ENCODE peak calls at places on chromosomes 1 and 21, in nine cellular contexts. Z, Q, A, E, V, H, T, L and K are unnamed samples.
A peak's percentile ranks its signal among the peaks of the same experiment; 100 is the strongest.

GRCh38 chr1:16719571-16720402 is 20.5 kb upstream of the RNU1-4 start:
- DNase-seq in Z (no peak), Q (no peak), A (no peak), E (no peak), V (no peak), H (no peak), T (no peak), L (peak; percentile 53), K (no peak)

GRCh38 chr1:84780000-84780716 is 89.9 kb upstream of the SSX2IP start:
- DNase-seq in Z (peak; percentile 5), Q (no peak), A (peak; percentile 63), E (no peak), V (peak; percentile 82), H (no peak), T (peak; percentile 48), L (peak; percentile 58), K (no peak)

GRCh38 chr1:10507111-10507879 is 32.5 kb downstream of the PEX14 start:
- DNase-seq in Z (peak; percentile 83), Q (peak; percentile 39), A (peak; percentile 66), E (peak; percentile 77), V (peak; percentile 85), H (peak; percentile 67), T (peak; percentile 93), L (peak; percentile 88), K (no peak)

GRCh38 chr1:64019818-64020217 is 183.6 kb upstream of the UBE2U start:
- DNase-seq in Z (peak; percentile 69), Q (no peak), A (peak; percentile 60), E (peak; percentile 58), V (no peak), H (no peak), T (peak; percentile 73), L (peak; percentile 58), K (no peak)

GRCh38 chr1:10430216-10431064 is at the start of gene CENPS:
- DNase-seq in Z (peak; percentile 83), Q (peak; percentile 92), A (peak; percentile 90), E (peak; percentile 87), V (peak; percentile 84), H (peak; percentile 82), T (peak; percentile 87), L (peak; percentile 90), K (peak; percentile 77)

GRCh38 chr21:35303085-35303484 is 254.0 kb upstream of the RUNX1 start:
- DNase-seq in Z (peak; percentile 93), Q (no peak), A (peak; percentile 90), E (peak; percentile 93), V (peak; percentile 94), H (no peak), T (peak; percentile 94), L (no peak), K (peak; percentile 66)

GRCh38 chr1:10155087-10155712 is 55.2 kb upstream of the KIF1B start:
- DNase-seq in Z (peak; percentile 32), Q (no peak), A (peak; percentile 43), E (no peak), V (no peak), H (no peak), T (no peak), L (no peak), K (no peak)

GRCh38 chr1:226609836-226610455 is 61.4 kb downstream of the STUM start:
- DNase-seq in Z (no peak), Q (no peak), A (peak; percentile 59), E (no peak), V (no peak), H (no peak), T (peak; percentile 81), L (no peak), K (no peak)

GRCh38 chr1:55938861-55939260 is 640.5 kb downstream of the PLPP3 start:
- DNase-seq in Z (no peak), Q (no peak), A (no peak), E (no peak), V (no peak), H (no peak), T (no peak), L (no peak), K (no peak)

GRCh38 chr1:55947446-55947845 is 631.9 kb downstream of the PLPP3 start:
- DNase-seq in Z (no peak), Q (no peak), A (no peak), E (no peak), V (no peak), H (no peak), T (no peak), L (no peak), K (no peak)

GRCh38 chr1:55938376-55938850 is 641.0 kb downstream of the PLPP3 start:
- DNase-seq in Z (no peak), Q (no peak), A (no peak), E (no peak), V (no peak), H (no peak), T (no peak), L (no peak), K (no peak)

GRCh38 chr1:55943721-55944435 is 635.5 kb downstream of the PLPP3 start:
- DNase-seq in Z (no peak), Q (no peak), A (no peak), E (no peak), V (no peak), H (no peak), T (no peak), L (no peak), K (no peak)

DNA sequence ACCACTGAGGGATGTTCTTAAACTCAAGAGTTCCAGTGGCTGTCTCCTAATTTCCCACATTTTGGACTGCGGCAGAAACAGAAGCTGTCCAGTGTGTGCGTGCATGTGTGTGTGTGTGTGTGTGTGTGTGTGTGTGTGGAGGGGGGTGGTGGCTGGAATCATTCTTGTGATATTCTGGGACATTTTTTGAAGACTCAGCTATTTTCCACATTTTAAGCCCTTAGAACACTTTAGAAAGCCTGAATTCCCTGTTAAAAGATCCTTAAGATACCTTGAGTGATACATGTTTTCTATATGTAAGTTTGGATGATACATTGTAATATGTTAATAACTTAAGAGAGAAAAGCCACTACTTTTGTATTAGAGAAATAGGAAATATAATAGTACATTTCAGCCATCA is 636.4 kb downstream of the PLPP3 start:
- DNase-seq in Z (no peak), Q (no peak), A (no peak), E (no peak), V (no peak), H (no peak), T (no peak), L (no peak), K (no peak)
- TF ChIP-seq CTCF in Z (no peak), Q (no peak), A (no peak), E (no peak), V (no peak), H (no peak), T (no peak), L (no peak), K (no peak)

GRCh38 chr1:243882276-243882675 is 32.2 kb upstream of the AKT3 start:
- DNase-seq in Z (peak; percentile 71), Q (no peak), A (peak; percentile 50), E (peak; percentile 64), V (peak; percentile 22), H (no peak), T (peak; percentile 71), L (no peak), K (no peak)

GRCh38 chr1:243885806-243886205 is 35.8 kb upstream of the AKT3 start:
- DNase-seq in Z (no peak), Q (no peak), A (no peak), E (no peak), V (no peak), H (no peak), T (no peak), L (no peak), K (no peak)

GRCh38 chr1:243883551-243883950 is 33.5 kb upstream of the AKT3 start:
- DNase-seq in Z (peak; percentile 62), Q (no peak), A (peak; percentile 53), E (peak; percentile 88), V (no peak), H (no peak), T (peak; percentile 85), L (no peak), K (peak; percentile 96)

GRCh38 chr1:243890576-243890975 is 40.5 kb upstream of the AKT3 start:
- DNase-seq in Z (peak; percentile 72), Q (no peak), A (peak; percentile 86), E (peak; percentile 58), V (peak; percentile 3), H (no peak), T (peak; percentile 62), L (no peak), K (no peak)

DNA sequence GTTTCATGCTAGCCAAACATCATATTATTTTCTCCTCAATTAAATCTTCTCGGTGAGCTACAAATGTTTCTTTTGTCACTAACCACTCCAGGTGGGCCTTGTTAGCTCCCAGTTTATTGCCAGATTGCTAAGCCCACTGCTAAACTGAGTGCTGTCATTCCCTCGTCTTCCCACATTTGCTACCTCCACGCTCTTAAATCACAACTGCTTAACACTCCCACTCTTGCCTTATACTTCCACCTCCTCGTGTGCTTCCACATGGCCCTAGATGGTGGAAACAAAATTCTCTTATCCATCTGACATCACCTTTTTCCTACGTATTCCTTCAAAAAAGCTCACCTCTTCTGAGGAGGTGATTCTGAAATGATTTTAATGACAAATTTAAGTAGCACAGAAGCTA is 34.6 kb upstream of the AKT3 start:
- DNase-seq in Z (no peak), Q (no peak), A (no peak), E (no peak), V (no peak), H (no peak), T (no peak), L (no peak), K (no peak)
- H3K4me3 ChIP-seq in Z (no peak overlapping the region), Q (no peak overlapping the region), A (no peak overlapping the region), E (no peak overlapping the region), V (no peak overlapping the region), H (no peak overlapping the region), T (no peak overlapping the region), L (no peak overlapping the region), K (no peak overlapping the region)

GRCh38 chr1:109981128-109981379 is 3.5 kb upstream of the AHCYL1 start:
- DNase-seq in Z (no peak), Q (no peak), A (no peak), E (no peak), V (no peak), H (no peak), T (no peak), L (no peak), K (no peak)

GRCh38 chr1:109978761-109979488 is 5.6 kb upstream of the AHCYL1 start:
- DNase-seq in Z (peak; percentile 32), Q (no peak), A (no peak), E (no peak), V (no peak), H (no peak), T (peak; percentile 15), L (peak; percentile 56), K (no peak)

GRCh38 chr1:109977657-109978378 is 6.7 kb upstream of the AHCYL1 start:
- DNase-seq in Z (no peak), Q (no peak), A (no peak), E (no peak), V (no peak), H (no peak), T (no peak), L (no peak), K (no peak)

GRCh38 chr1:109979489-109980091 is 5.0 kb upstream of the AHCYL1 start:
- DNase-seq in Z (peak; percentile 71), Q (no peak), A (peak; percentile 88), E (peak; percentile 20), V (peak; percentile 67), H (no peak), T (peak; percentile 74), L (peak; percentile 58), K (no peak)

GRCh38 chr1:109980324-109981127 is 4.0 kb upstream of the AHCYL1 start:
- DNase-seq in Z (no peak), Q (no peak), A (no peak), E (no peak), V (peak; percentile 56), H (no peak), T (no peak), L (no peak), K (no peak)
- TF ChIP-seq CTCF in Z (peak; percentile 42), Q (no peak), A (peak; percentile 53), E (peak; percentile 65), V (peak; percentile 63), H (peak; percentile 39), T (peak; percentile 54), L (peak; percentile 44), K (peak; percentile 59)

DNA sequence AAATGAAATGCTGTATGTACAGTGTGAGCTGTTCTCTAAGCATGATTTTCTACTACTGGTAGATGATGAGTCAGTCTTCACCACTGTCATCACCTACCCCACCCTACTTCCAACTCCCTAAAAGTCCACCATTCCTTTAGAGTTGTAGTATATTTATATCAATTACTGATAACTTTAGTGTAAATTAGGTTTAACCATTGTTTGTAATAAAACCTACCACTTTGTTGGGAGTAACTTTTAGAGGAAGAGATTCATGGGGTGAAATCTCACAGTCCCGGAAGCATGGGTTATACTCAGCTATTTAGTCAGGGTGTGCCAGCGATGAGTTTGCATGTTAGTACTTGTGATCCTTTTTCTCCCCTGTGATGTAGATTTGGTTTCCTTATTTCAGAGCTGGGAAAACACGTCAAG is 17.1 kb downstream of the MORC3 start:
- DNase-seq in Z (peak; percentile 78), Q (no peak), A (peak; percentile 52), E (peak; percentile 43), V (peak; percentile 93), H (no peak), T (peak; percentile 81), L (no peak), K (no peak)
- H3K4me3 ChIP-seq in Z (no peak overlapping the region), Q (no peak overlapping the region), A (no peak overlapping the region), E (no peak overlapping the region), V (no peak overlapping the region), H (no peak overlapping the region), T (no peak overlapping the region), L (no peak overlapping the region), K (no peak overlapping the region)